ENCODE peak calls at places on chromosomes 6 and 20, in seven cellular contexts. K is psoas muscle; P is uterus; G is Karpas-422; E is H1; O is CD8-positive, alpha-beta T cell; X is endothelial cell of umbilical vein. T is an unnamed sample. For H3K4me1, the result is how much of the 10 kb centered on the place peaks cover.

GRCh38 chr20:61222699-61223098 is 29.4 kb upstream of the CDH4 start:
- DNase-seq in K (no peak), P (no peak), G (no peak), E (no peak), O (no peak), X (no peak), T (no peak)

GRCh38 chr20:25584905-25585704 is at the start of gene NINL:
- DNase-seq in K (peak), P (peak), G (no peak), E (peak), O (peak), X (peak), T (peak)

GRCh38 chr6:12709556-12709955 is 7.0 kb upstream of the PHACTR1 start:
- DNase-seq in K (no peak), P (no peak), G (no peak), E (no peak), O (no peak), X (no peak), T (no peak)

GRCh38 chr6:13698715-13699114 is 12.9 kb downstream of the RANBP9 start:
- DNase-seq in K (no peak), P (no peak), G (no peak), E (no peak), O (no peak), X (no peak), T (no peak)

GRCh38 chr6:26033132-26033941 is 53.9 kb upstream of the HFE start:
- DNase-seq in K (peak), P (peak), G (peak), E (no peak), O (peak), X (peak), T (peak)

GRCh38 chr6:93571341-93571740 is 152.0 kb upstream of the EPHA7 start:
- DNase-seq in K (no peak), P (no peak), G (no peak), E (no peak), O (no peak), X (no peak), T (no peak)

GRCh38 chr6:57303931-57304681 is 13.3 kb upstream of the PRIM2 start:
- DNase-seq in K (no peak), P (no peak), G (peak), E (no peak), O (no peak), X (no peak), T (no peak)

GRCh38 chr6:43768983-43769525 is 957 bp upstream of the VEGFA start:
- DNase-seq in K (peak), P (peak), G (no peak), E (no peak), O (no peak), X (no peak), T (no peak)

GRCh38 chr6:133093957-133094356 is 147.2 kb upstream of the EYA4 start:
- DNase-seq in K (no peak), P (no peak), G (no peak), E (no peak), O (no peak), X (no peak), T (no peak)

GRCh38 chr20:20933559-20933958 is 172.6 kb downstream of the LINC00237 start:
- DNase-seq in K (no peak), P (no peak), G (no peak), E (no peak), O (no peak), X (no peak), T (no peak)

DNA sequence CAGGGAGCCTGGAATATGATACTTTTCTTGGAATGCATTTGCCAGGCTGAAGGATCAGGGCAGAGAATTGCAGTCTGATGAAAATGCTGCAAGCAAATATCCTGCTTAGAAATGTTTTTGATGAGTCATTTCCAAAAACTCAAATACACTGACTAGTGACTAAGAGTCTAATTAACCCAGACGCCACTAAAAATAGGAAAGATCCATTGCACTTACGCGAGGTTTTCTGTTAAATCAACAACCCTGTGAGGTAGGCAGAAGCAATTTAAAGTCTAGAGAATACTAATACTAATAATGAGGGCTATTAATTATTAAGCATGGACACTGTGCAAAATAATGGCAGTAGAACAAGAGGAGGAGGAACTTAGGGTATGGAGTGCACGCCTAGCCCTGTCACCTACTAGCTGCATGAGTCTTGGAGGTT is 130.1 kb upstream of the DOK5 start:
- DNase-seq in K (no peak), P (no peak), G (no peak), E (no peak), O (no peak), X (peak), T (no peak)
- H3K4me3 ChIP-seq in K (no peak), P (no peak), G (no peak), E (no peak), O (no peak), X (no peak), T (no peak)

GRCh38 chr6:108164537-108164814 is 1.3 kb upstream of the NR2E1 start:
- DNase-seq in K (no peak), P (no peak), G (no peak), E (no peak), O (no peak), X (no peak), T (no peak)
- H3K4me1 ChIP-seq in K (under half), P (under half), G (under half), E (half or more), O (under half), X (under half), T (under half)

DNA sequence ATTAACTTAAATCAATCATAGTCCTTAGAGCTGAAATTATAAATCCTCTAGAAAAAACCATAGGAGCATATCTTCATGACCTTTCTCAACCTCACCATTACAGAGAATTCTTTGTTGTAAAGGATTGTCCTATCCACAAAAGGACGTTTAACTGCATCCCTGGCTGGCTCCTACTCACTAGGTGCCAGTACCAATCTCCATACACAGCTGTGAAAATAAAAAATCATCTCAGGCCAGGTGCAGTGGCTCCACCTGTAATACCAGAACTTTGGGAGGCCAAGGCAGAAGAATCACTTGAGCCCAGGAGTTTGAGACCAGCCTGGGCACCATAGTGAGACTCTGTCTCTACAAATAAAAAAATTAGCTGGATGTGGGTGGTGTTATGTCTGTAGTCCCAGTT is 89.9 kb downstream of the PDSS2 start:
- DNase-seq in K (no peak), P (no peak), G (no peak), E (no peak), O (no peak), X (no peak), T (no peak)
- H3K4me3 ChIP-seq in K (no peak), P (no peak), G (no peak), E (no peak), O (no peak), X (no peak), T (no peak)

GRCh38 chr20:34015401-34016335 is 22.0 kb downstream of the RALY start:
- DNase-seq in K (no peak), P (no peak), G (no peak), E (no peak), O (no peak), X (no peak), T (no peak)
- H3K4me1 ChIP-seq in K (half or more), P (under half), G (under half), E (under half), O (half or more), X (under half), T (under half)

GRCh38 chr20:44648068-44648467 is 3.4 kb downstream of the ADA start:
- DNase-seq in K (no peak), P (no peak), G (peak), E (no peak), O (no peak), X (no peak), T (no peak)

GRCh38 chr20:44650777-44651493 is 564 bp downstream of the ADA start:
- DNase-seq in K (peak), P (no peak), G (peak), E (no peak), O (peak), X (peak), T (no peak)

GRCh38 chr20:44648579-44648978 is 2.9 kb downstream of the ADA start:
- DNase-seq in K (no peak), P (no peak), G (peak), E (no peak), O (no peak), X (no peak), T (peak)

GRCh38 chr20:44651507-44652373 is at the start of gene ADA:
- DNase-seq in K (peak), P (peak), G (peak), E (no peak), O (peak), X (peak), T (peak)

DNA sequence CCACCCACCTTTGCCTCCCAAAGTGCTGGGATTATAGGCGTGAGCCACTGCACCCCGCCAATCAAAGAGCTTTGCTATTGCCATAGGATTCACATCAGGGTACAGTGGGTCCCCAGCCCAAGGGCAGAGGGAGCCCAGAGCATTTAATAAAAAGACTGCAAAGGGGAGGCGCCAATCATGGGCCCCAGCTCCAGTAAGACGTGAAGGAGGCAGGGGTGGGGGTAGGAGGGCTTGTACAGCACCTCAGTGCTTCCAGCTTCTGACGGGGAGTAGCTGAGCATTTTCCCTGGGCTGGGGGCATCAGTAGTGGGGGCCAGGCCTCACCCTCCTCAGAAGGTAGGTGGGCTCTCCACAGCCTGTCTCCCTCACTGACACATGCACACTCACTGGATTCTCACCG is 1.5 kb downstream of the ADA start:
- DNase-seq in K (no peak), P (no peak), G (peak), E (no peak), O (no peak), X (no peak), T (peak)
- H3K4me3 ChIP-seq in K (peak), P (no peak), G (no peak), E (no peak), O (peak), X (no peak), T (no peak)

DNA sequence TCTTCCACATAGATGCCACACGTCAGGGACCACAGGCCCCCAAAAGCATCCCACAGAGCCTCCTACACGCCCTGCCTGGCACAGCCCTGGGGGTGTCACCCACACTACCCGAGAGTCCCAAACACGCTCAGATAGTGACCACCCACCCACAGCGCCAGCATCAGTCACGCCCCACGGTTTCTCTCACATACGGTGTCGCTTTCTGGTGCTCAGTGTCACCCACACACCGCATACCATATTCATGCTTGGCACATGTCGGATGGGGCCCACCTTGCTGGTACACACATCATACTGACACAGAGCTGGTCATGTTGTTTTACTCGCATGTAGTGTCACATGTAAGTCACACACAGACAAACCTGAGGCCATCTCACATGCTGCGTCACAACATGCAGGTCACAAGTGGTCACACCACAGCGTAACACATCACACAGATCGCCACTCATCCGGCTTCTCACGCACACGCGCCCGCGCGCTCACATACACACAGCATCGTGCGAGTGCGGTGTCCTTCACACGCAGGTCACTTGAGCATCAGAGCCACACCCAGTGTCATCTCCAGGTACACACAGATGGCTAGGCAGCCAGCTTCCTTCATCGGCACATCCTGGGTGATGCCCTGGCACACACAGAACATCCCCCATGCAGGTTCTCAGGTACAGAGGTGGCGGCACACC is 3.4 kb downstream of the TEAD3 start:
- DNase-seq in K (no peak), P (no peak), G (no peak), E (no peak), O (no peak), X (no peak), T (no peak)
- H3K4me1 ChIP-seq in K (half or more), P (under half), G (under half), E (half or more), O (under half), X (under half), T (under half)

GRCh38 chr6:33317668-33318425 is at the start of gene ZBTB22:
- DNase-seq in K (peak), P (peak), G (peak), E (peak), O (peak), X (peak), T (peak)

GRCh38 chr6:33319939-33320314 is 2.4 kb upstream of the ZBTB22 start:
- DNase-seq in K (no peak), P (no peak), G (no peak), E (no peak), O (no peak), X (no peak), T (no peak)

GRCh38 chr6:33321227-33321626 is 3.7 kb upstream of the ZBTB22 start:
- DNase-seq in K (no peak), P (peak), G (no peak), E (no peak), O (no peak), X (no peak), T (no peak)

GRCh38 chr6:33318426-33319073 is 1.0 kb upstream of the ZBTB22 start:
- DNase-seq in K (no peak), P (no peak), G (no peak), E (no peak), O (no peak), X (no peak), T (peak)

GRCh38 chr6:33320315-33321181 is 3.0 kb upstream of the ZBTB22 start:
- DNase-seq in K (peak), P (peak), G (no peak), E (no peak), O (no peak), X (peak), T (no peak)
- H3K4me3 ChIP-seq in K (peak), P (no peak), G (no peak), E (peak), O (peak), X (no peak), T (peak)

GRCh38 chr6:30681696-30682180 is 4.7 kb downstream of the PPP1R18 start:
- DNase-seq in K (no peak), P (no peak), G (no peak), E (no peak), O (no peak), X (no peak), T (no peak)
- H3K4me1 ChIP-seq in K (under half), P (under half), G (half or more), E (under half), O (under half), X (under half), T (under half)